ENCODE peak calls at places on chromosomes 2 and 18, in six cellular contexts. N is right cardiac atrium; X is aorta; E is CD8-positive, alpha-beta T cell; D is GM23248; H is endothelial cell of umbilical vein. Q is an unnamed sample. For H3K9me3, the result is how much of the 10 kb centered on the place peaks cover.

GRCh38 chr2:203566161-203566560 is 31.1 kb upstream of the RAPH1 start:
- DNase-seq in N (no peak), X (no peak), E (no peak), D (no peak), H (no peak), Q (no peak)

GRCh38 chr2:240213226-240213475 is 72.7 kb upstream of the OTOS start:
- DNase-seq in N (no peak), X (peak), E (no peak), D (no peak), H (no peak), Q (no peak)

GRCh38 chr18:38575023-38575422 is 1009.4 kb upstream of the CELF4 start:
- DNase-seq in N (no peak), X (no peak), E (no peak), D (no peak), H (no peak), Q (no peak)

GRCh38 chr2:36357506-36358316 is 2.1 kb downstream of the CRIM1 start:
- DNase-seq in N (peak), X (peak), E (peak), D (peak), H (peak), Q (peak)

GRCh38 chr2:240820607-240821428 is 799 bp upstream of the KIF1A start:
- DNase-seq in N (peak), X (no peak), E (peak), D (no peak), H (no peak), Q (peak)

GRCh38 chr2:37447446-37447845 is 103.0 kb downstream of the QPCT start:
- DNase-seq in N (no peak), X (no peak), E (no peak), D (no peak), H (no peak), Q (no peak)

GRCh38 chr2:182821172-182821571 is 45.3 kb downstream of the FRZB start:
- DNase-seq in N (no peak), X (no peak), E (no peak), D (peak), H (no peak), Q (no peak)

GRCh38 chr2:171150694-171151285 is 9.9 kb downstream of the TLK1 start:
- DNase-seq in N (no peak), X (no peak), E (no peak), D (no peak), H (no peak), Q (no peak)

GRCh38 chr2:178863856-178864620 is 56.8 kb upstream of the TTN start:
- DNase-seq in N (peak), X (peak), E (no peak), D (peak), H (peak), Q (no peak)

GRCh38 chr2:8134105-8134903 is 547.6 kb upstream of the ID2 start:
- DNase-seq in N (no peak), X (no peak), E (no peak), D (no peak), H (peak), Q (no peak)

GRCh38 chr18:79395761-79396404 is at the start of gene NFATC1:
- DNase-seq in N (peak), X (peak), E (no peak), D (peak), H (peak), Q (peak)

GRCh38 chr2:86301010-86301409 is 36.4 kb downstream of the REEP1 start:
- DNase-seq in N (no peak), X (no peak), E (no peak), D (no peak), H (peak), Q (no peak)

GRCh38 chr2:46535360-46535759 is 56.0 kb downstream of the TMEM247 start:
- DNase-seq in N (no peak), X (no peak), E (peak), D (no peak), H (no peak), Q (no peak)

GRCh38 chr2:26284132-26284531 is 39.4 kb downstream of the HADHB start:
- DNase-seq in N (no peak), X (no peak), E (no peak), D (peak), H (no peak), Q (no peak)

GRCh38 chr18:66473882-66474281 is 130.0 kb downstream of the CDH19 start:
- DNase-seq in N (no peak), X (no peak), E (no peak), D (no peak), H (no peak), Q (no peak)

GRCh38 chr2:68918497-68918896 is 34.2 kb downstream of the GKN2 start:
- DNase-seq in N (no peak), X (no peak), E (no peak), D (no peak), H (no peak), Q (no peak)

GRCh38 chr2:177344316-177344715 is 48.3 kb upstream of the AGPS start:
- DNase-seq in N (no peak), X (no peak), E (no peak), D (no peak), H (no peak), Q (no peak)

GRCh38 chr18:30970201-30970816 is 72.2 kb downstream of the DSC3 start:
- DNase-seq in N (no peak), X (no peak), E (no peak), D (peak), H (peak), Q (peak)

GRCh38 chr2:41441958-41442357 is 605.9 kb upstream of the PKDCC start:
- DNase-seq in N (no peak), X (no peak), E (no peak), D (no peak), H (no peak), Q (no peak)

GRCh38 chr18:49023938-49024341 is 73.2 kb upstream of the SMAD7 start:
- DNase-seq in N (no peak), X (no peak), E (peak), D (no peak), H (no peak), Q (no peak)

GRCh38 chr2:55511508-55512124 is 7.9 kb upstream of the CFAP36 start:
- DNase-seq in N (no peak), X (no peak), E (no peak), D (peak), H (peak), Q (peak)

GRCh38 chr2:239830066-239830717 is 194.9 kb downstream of the NDUFA10 start:
- DNase-seq in N (no peak), X (peak), E (peak), D (no peak), H (peak), Q (no peak)

GRCh38 chr2:70304501-70304900 is 2.6 kb upstream of the FAM136A start:
- DNase-seq in N (no peak), X (no peak), E (no peak), D (no peak), H (no peak), Q (peak)

GRCh38 chr18:73614812-73615211 is 532.8 kb downstream of the FBXO15 start:
- DNase-seq in N (no peak), X (no peak), E (no peak), D (peak), H (no peak), Q (no peak)

GRCh38 chr2:140257692-140258300 is 1477.6 kb upstream of the NXPH2 start:
- DNase-seq in N (no peak), X (no peak), E (no peak), D (no peak), H (no peak), Q (no peak)

GRCh38 chr2:168210216-168210897 is 37.0 kb downstream of the STK39 start:
- DNase-seq in N (no peak), X (no peak), E (no peak), D (peak), H (no peak), Q (no peak)

GRCh38 chr2:160343404-160343803 is 143.3 kb upstream of the ITGB6 start:
- DNase-seq in N (no peak), X (no peak), E (no peak), D (no peak), H (no peak), Q (no peak)

GRCh38 chr2:156334496-156335478 is 2.3 kb upstream of the NR4A2 start:
- DNase-seq in N (peak), X (peak), E (peak), D (peak), H (peak), Q (peak)

GRCh38 chr2:122955761-122956160 is 1069.3 kb upstream of the CNTNAP5 start:
- DNase-seq in N (no peak), X (no peak), E (no peak), D (no peak), H (no peak), Q (no peak)

GRCh38 chr2:181682795-181683517 is 2.6 kb upstream of the NEUROD1 start:
- DNase-seq in N (no peak), X (no peak), E (no peak), D (peak), H (no peak), Q (no peak)

GRCh38 chr2:203451011-203451410 is 84.1 kb downstream of the RAPH1 start:
- DNase-seq in N (no peak), X (no peak), E (no peak), D (peak), H (no peak), Q (no peak)

GRCh38 chr2:167551411-167551810 is 663.1 kb downstream of the XIRP2 start:
- DNase-seq in N (no peak), X (no peak), E (no peak), D (no peak), H (no peak), Q (no peak)

GRCh38 chr18:61967242-61967891 is 74.6 kb upstream of the RNF152 start:
- DNase-seq in N (no peak), X (no peak), E (no peak), D (no peak), H (no peak), Q (no peak)

GRCh38 chr2:10922307-10923006 is 10.7 kb downstream of the KCNF1 start:
- DNase-seq in N (no peak), X (no peak), E (no peak), D (no peak), H (no peak), Q (no peak)

GRCh38 chr2:8571286-8571791 is 110.5 kb upstream of the ID2 start:
- DNase-seq in N (no peak), X (no peak), E (no peak), D (no peak), H (no peak), Q (peak)

GRCh38 chr2:39488450-39488849 is 51.4 kb upstream of the MAP4K3 start:
- DNase-seq in N (no peak), X (no peak), E (no peak), D (peak), H (peak), Q (no peak)

GRCh38 chr2:147543056-147543455 is 301.8 kb upstream of the ACVR2A start:
- DNase-seq in N (no peak), X (no peak), E (no peak), D (peak), H (no peak), Q (no peak)

GRCh38 chr2:148530350-148530749 is 114.2 kb upstream of the EPC2 start:
- DNase-seq in N (no peak), X (no peak), E (no peak), D (no peak), H (no peak), Q (no peak)

GRCh38 chr2:127859712-127860085 is 1.7 kb upstream of the POLR2D start:
- DNase-seq in N (peak), X (no peak), E (peak), D (no peak), H (no peak), Q (no peak)
- H3K4me3 ChIP-seq in N (no peak), X (no peak), E (no peak), D (no peak), H (no peak), Q (no peak)

GRCh38 chr2:237053066-237053465 is 32.6 kb upstream of the COPS8 start:
- DNase-seq in N (no peak), X (no peak), E (no peak), D (no peak), H (no peak), Q (no peak)
- H3K9me3 ChIP-seq in N (under half), X (under half), E (under half), D (under half), H (under half), Q (under half)

DNA sequence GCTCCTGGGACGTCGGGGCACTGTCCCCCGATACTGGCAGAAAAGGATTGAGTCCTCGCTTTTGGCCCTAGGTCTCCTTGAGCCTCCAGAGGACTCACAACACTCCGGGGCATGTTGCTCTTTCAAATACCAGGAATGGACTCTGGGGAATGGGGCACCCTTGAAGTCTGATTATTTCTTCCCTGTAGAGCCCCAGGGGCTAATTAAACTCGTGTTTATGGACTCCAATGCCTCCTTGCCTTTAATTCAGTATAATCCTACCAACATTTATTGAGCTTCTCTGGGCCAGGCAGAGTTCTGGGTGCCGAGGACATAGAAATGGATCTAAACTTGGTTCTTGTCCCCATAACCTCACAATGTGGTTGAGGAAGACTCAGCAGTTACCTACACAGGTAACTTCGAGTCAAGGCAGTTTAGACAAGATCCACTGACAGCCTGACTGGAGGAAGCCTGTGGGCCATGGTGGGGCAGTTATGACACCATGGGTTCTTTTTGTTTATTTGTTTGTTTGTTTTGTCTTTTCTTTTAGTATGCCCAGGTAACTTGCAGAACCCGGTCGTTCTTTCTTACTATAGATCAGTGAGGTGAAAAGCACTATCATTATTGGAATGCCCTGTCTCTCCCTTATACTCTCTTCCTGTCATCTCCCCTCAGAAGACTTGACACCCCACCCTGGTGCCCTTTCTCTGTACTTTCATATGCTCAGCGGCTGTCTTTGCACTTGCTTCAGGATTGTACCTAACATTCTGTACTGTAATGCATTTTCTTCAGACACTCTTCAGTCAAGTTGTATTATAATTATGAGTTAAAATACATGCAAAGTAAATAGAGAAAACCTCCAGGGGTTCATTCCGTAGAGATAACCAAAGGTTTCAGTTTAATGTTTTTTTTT is 3.2 kb downstream of the CFLAR start:
- DNase-seq in N (no peak), X (no peak), E (peak), D (peak), H (peak), Q (peak)
- H3K4me3 ChIP-seq in N (peak), X (peak), E (peak), D (peak), H (peak), Q (peak)

GRCh38 chr2:9602412-9602811 is 28.4 kb downstream of the YWHAQ start:
- DNase-seq in N (no peak), X (no peak), E (no peak), D (no peak), H (no peak), Q (no peak)
- H3K9me3 ChIP-seq in N (under half), X (under half), E (under half), D (under half), H (under half), Q (under half)

DNA sequence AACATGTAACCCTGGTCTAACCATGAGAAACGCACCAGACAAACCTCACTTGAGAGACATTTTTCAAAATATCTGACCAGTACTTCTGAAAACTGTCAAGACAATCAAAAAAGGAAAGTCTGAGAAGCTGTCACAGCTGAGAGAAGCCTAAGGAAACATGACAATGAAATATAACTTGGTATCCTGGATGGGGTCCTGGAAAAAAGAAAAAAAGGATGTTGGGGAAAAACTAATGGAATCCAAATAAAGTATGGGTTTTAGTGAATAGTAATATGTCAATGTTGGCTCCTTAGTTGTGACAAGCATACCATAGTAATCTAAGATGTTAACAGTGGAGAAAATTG is 9.3 kb upstream of the TXNDC2 start:
- DNase-seq in N (no peak), X (no peak), E (no peak), D (no peak), H (no peak), Q (no peak)
- H3K4me3 ChIP-seq in N (no peak), X (no peak), E (no peak), D (peak), H (no peak), Q (no peak)

GRCh38 chr2:89818873-89819272 is 1127.4 kb downstream of the RPIA start:
- DNase-seq in N (no peak), X (no peak), E (no peak), D (no peak), H (no peak), Q (no peak)

GRCh38 chr2:89821455-89821945 is 1130.0 kb downstream of the RPIA start:
- DNase-seq in N (no peak), X (no peak), E (no peak), D (no peak), H (no peak), Q (no peak)

GRCh38 chr2:89823556-89823955 is 1132.1 kb downstream of the RPIA start:
- DNase-seq in N (no peak), X (no peak), E (no peak), D (no peak), H (no peak), Q (no peak)

GRCh38 chr2:89819809-89820208 is 1128.3 kb downstream of the RPIA start:
- DNase-seq in N (no peak), X (no peak), E (no peak), D (no peak), H (no peak), Q (no peak)

DNA sequence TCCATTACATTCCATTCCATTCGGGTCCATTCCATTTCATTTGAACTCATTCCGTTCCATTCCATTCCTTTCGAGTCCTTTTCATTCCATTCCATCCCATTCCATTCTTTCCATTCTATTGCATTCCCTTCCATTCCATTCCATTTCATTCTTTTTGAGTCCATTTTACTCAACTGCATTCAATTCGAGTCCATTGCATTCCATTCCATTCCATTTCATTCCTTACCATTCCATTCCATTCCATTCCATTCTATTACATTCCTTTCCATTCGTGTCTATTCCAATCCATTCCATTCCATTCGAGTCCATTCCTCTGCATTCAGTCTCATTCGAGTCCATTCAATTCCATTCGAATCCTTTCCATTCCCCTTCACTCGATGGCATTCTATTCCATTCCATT is 1128.8 kb downstream of the RPIA start:
- DNase-seq in N (no peak), X (no peak), E (no peak), D (no peak), H (no peak), Q (no peak)
- H3K9me3 ChIP-seq in N (under half), X (under half), E (under half), D (under half), H (half or more), Q (under half)

GRCh38 chr18:74806073-74806472 is 208.4 kb downstream of the ZNF407 start:
- DNase-seq in N (no peak), X (no peak), E (no peak), D (no peak), H (no peak), Q (no peak)
- H3K4me3 ChIP-seq in N (no peak), X (no peak), E (no peak), D (peak), H (no peak), Q (no peak)

GRCh38 chr2:14427982-14428567 is 204.4 kb upstream of the LRATD1 start:
- DNase-seq in N (peak), X (no peak), E (no peak), D (peak), H (no peak), Q (no peak)

GRCh38 chr2:14423145-14423906 is 209.2 kb upstream of the LRATD1 start:
- DNase-seq in N (no peak), X (no peak), E (no peak), D (no peak), H (no peak), Q (no peak)

GRCh38 chr2:14422426-14422825 is 210.1 kb upstream of the LRATD1 start:
- DNase-seq in N (no peak), X (no peak), E (no peak), D (no peak), H (no peak), Q (no peak)

GRCh38 chr2:14425869-14426268 is 206.6 kb upstream of the LRATD1 start:
- DNase-seq in N (no peak), X (no peak), E (no peak), D (no peak), H (no peak), Q (no peak)

GRCh38 chr2:14424478-14425390 is 207.8 kb upstream of the LRATD1 start:
- DNase-seq in N (no peak), X (no peak), E (no peak), D (no peak), H (no peak), Q (no peak)
- H3K9me3 ChIP-seq in N (under half), X (under half), E (under half), D (under half), H (under half), Q (under half)

DNA sequence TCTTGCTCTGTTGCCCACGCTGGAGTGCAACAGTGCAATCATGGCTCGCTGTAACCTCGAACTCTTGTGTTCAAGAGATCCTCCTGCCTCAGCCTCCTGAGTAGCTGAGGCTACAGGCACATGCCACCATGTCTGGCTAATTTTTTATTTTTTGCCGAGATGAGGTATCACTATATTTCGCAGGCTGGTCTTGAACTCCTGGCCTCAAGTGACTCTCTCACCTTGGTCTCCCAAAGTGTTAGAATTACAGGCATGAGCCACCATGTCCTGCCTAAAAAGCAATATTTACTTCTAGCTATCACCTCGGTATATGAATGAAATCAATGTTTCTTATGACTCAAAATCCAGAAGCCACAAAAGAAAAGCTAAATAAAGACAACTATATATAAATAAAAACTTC is 2.2 kb downstream of the BUB1 start:
- DNase-seq in N (no peak), X (no peak), E (no peak), D (no peak), H (no peak), Q (no peak)
- H3K4me3 ChIP-seq in N (no peak), X (no peak), E (no peak), D (no peak), H (no peak), Q (no peak)

GRCh38 chr2:28761420-28761819 is 9.8 kb downstream of the PPP1CB start:
- DNase-seq in N (no peak), X (no peak), E (no peak), D (no peak), H (no peak), Q (no peak)
- H3K9me3 ChIP-seq in N (under half), X (under half), E (under half), D (under half), H (under half), Q (under half)

Q was measured in HAP-1.